ENCODE peak calls at places on chromosomes 5 and 9, in four cellular contexts. Q, H, I and C are unnamed samples.

GRCh38 chr5:154937718-154938466 is at the start of gene GEMIN5:
- DNase-seq in H (peak; percentile 77), I (peak; percentile 77), Q (peak; percentile 92), C (peak; percentile 97)

GRCh38 chr5:35162848-35163770 is 67.2 kb downstream of the PRLR start:
- DNase-seq in I (no peak), H (no peak), Q (no peak), C (no peak)

GRCh38 chr5:132621699-132622098 is 36.3 kb upstream of the IL13 start:
- DNase-seq in Q (no peak), I (no peak), H (no peak), C (no peak)

GRCh38 chr5:135491552-135492318 is 39.6 kb upstream of the TIFAB start:
- DNase-seq in Q (no peak), H (no peak), I (no peak), C (no peak)

GRCh38 chr9:106860731-106861584 is 2.0 kb upstream of the ZNF462 start:
- DNase-seq in Q (peak; percentile 64), I (peak; percentile 49), H (no peak), C (no peak)

GRCh38 chr5:67363195-67363594 is 166.6 kb upstream of the CD180 start:
- DNase-seq in Q (no peak), H (no peak), I (no peak), C (no peak)

GRCh38 chr5:141100243-141100805 is at the start of gene PCDHB3:
- DNase-seq in Q (peak; percentile 71), I (peak; percentile 46), H (peak; percentile 16), C (no peak)

GRCh38 chr5:38509185-38509584 is 47.3 kb downstream of the LIFR start:
- DNase-seq in Q (no peak), I (no peak), H (no peak), C (no peak)

GRCh38 chr5:73352789-73353188 is 95.8 kb downstream of the FOXD1 start:
- DNase-seq in Q (no peak), I (no peak), H (no peak), C (no peak)

GRCh38 chr5:167934561-167934971 is 356.9 kb upstream of the WWC1 start:
- DNase-seq in Q (peak; percentile 83), H (no peak), I (no peak), C (peak; percentile 70)

GRCh38 chr9:128169492-128169891 is 9.4 kb downstream of the BBLN start:
- DNase-seq in I (no peak), Q (no peak), H (no peak), C (peak; percentile 46)

GRCh38 chr5:123582570-123583293 is 70.8 kb downstream of the CSNK1G3 start:
- DNase-seq in I (no peak), H (no peak), Q (no peak), C (no peak)

GRCh38 chr5:96703985-96704384 is 41.8 kb downstream of the CAST start:
- DNase-seq in H (no peak), Q (no peak), I (no peak), C (no peak)

GRCh38 chr5:78504726-78505431 is 143.7 kb downstream of the LHFPL2 start:
- DNase-seq in I (peak; percentile 88), H (peak; percentile 38), Q (peak; percentile 86), C (no peak)

GRCh38 chr9:137611623-137612609 is 6.4 kb downstream of the ARRDC1 start:
- DNase-seq in H (peak; percentile 90), I (peak; percentile 24), Q (no peak), C (no peak)

GRCh38 chr9:33614001-33614687 is 90.1 kb downstream of the ANKRD18B start:
- DNase-seq in Q (no peak), H (no peak), I (no peak), C (no peak)
- TF ChIP-seq POLR2A in Q (no peak), H (no peak), I (no peak), C (no peak)

DNA sequence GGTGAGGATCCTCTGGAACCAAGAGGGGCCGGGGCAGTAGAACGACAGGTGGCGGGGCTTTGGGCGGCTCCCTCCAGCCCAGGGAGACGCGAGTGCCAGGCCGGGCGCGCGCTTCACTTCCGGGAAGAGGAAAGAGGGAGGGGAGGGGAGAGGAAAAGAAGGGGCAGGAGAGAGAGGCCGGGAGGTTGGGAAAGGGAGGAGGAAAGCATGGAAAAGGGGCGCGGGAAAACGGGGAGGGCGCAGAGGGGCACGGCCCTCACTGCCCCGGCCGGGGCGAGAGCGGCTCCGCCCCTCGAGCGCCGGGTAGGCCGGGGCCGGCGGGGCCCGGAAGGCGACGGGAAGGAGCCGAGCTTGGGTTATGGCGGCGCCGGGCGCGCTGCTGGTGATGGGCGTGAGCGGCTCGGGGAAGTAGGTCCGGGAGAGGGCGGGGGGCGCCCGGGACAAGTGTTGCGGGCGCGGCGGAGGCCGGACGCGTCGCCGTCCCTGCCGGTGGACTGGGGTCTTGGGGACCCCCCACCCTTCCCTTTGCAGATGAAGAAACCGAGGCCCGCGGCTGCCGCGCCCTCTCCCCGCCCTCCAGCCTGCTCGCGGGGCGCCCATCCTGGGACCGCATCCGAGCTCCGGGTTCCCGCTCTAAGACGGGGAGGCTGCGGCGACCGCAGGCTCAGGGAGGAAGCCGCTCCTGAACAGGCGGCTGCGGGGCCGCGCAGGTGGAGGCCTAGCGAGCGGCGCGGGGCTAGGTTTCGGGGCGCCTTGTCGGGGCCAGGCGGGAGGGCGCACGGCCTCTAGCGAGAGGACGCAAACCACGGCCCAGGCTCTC is at the start of gene IDNK:
- DNase-seq in I (peak; percentile 66), H (peak; percentile 10), Q (peak; percentile 82), C (peak; percentile 94)
- TF ChIP-seq POLR2A in I (no peak), H (peak; percentile 34), Q (no peak), C (no peak)

GRCh38 chr5:178627259-178627598 is 379 bp upstream of the CLK4 start:
- DNase-seq in I (no peak), Q (no peak), H (no peak), C (no peak)
- TF ChIP-seq POLR2A in I (no peak), Q (no peak), H (no peak), C (no peak)

GRCh38 chr9:32728181-32728580 is 55.2 kb upstream of the TMEM215 start:
- DNase-seq in H (no peak), Q (no peak), I (no peak), C (no peak)
- TF ChIP-seq POLR2A in H (no peak), Q (no peak), I (no peak), C (no peak)

DNA sequence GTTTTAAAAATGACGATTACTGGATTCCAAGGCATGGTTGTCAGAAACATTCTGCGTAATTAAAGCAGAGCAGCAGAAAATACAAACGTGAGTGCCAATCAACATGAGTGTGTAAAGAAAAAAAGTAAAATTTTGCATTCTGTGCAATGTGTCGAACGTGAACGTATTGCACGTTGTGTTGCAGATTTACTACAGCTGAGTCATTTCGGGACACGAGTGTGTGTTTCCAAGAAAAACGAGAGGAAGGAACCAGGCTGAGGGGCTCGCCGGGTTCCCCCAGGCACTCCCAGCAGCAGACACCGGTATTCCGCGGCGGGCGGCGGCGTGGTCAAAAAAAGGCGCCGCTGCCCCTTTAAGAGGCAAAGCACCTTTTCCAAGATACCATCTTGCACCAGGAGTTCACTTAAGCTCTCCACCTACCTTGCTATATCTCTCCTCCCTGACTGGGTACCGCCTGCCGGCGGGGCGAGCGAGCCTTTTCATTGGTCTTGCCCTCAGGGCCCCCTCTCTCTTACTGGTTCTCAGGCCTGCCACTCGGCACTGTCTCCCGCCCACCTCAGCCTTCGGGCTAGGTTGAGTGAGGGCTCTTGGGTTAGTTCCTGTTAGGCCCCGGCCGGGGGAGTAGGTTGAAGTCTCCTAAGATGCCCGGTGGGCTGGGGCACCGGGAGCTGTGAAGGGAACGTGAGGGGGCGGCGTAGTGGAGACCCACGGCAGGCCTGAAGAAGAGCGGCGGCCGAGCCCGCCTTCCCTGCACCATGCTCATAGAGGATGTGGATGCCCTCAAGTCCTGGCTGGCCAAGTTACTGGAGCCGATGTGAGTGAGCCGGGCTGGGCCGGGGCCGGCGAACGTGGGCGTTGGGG is at the start of gene RBM27:
- DNase-seq in H (peak; percentile 98), I (peak; percentile 95), Q (peak; percentile 97), C (peak; percentile 97)
- TF ChIP-seq POLR2A in H (no peak), I (peak; percentile 58), Q (peak; percentile 52), C (no peak)

GRCh38 chr5:90408571-90409317 is 812 bp downstream of the CETN3 start:
- DNase-seq in Q (no peak), I (no peak), H (no peak), C (no peak)
- TF ChIP-seq POLR2A in Q (no peak), I (no peak), H (no peak), C (no peak)

DNA sequence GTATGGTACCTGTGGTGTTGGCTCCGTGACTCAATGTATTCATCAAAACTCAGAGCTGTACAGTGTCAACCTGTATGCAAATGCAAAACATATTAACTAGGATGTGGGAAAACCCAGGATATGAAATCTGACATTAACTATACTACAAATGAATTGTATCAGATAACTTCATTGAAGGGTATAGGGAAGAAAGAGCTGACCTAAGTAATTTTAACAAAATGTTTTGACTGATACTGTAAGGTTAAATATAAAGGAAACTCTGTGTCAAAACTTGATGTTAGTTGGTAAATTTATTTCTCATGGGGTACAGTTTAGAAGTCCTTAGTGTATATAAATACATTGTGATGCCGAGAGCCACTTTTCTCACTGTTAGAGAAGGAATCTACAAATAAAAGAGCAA is 78.1 kb upstream of the VCAN start:
- DNase-seq in Q (no peak), I (no peak), H (no peak), C (no peak)
- TF ChIP-seq POLR2A in Q (no peak), I (no peak), H (no peak), C (no peak)

GRCh38 chr5:180803181-180804128 is 849 bp upstream of the MGAT1 start:
- DNase-seq in I (peak; percentile 64), H (no peak), Q (peak; percentile 90), C (peak; percentile 98)

GRCh38 chr5:180806351-180807011 is 3.9 kb upstream of the MGAT1 start:
- DNase-seq in Q (no peak), H (no peak), I (no peak), C (no peak)

GRCh38 chr5:180801596-180802324 is 846 bp downstream of the MGAT1 start:
- DNase-seq in Q (no peak), I (no peak), H (no peak), C (peak; percentile 85)

GRCh38 chr5:180802325-180803180 is at the start of gene MGAT1:
- DNase-seq in H (no peak), Q (peak; percentile 94), I (peak; percentile 91), C (peak; percentile 97)

DNA sequence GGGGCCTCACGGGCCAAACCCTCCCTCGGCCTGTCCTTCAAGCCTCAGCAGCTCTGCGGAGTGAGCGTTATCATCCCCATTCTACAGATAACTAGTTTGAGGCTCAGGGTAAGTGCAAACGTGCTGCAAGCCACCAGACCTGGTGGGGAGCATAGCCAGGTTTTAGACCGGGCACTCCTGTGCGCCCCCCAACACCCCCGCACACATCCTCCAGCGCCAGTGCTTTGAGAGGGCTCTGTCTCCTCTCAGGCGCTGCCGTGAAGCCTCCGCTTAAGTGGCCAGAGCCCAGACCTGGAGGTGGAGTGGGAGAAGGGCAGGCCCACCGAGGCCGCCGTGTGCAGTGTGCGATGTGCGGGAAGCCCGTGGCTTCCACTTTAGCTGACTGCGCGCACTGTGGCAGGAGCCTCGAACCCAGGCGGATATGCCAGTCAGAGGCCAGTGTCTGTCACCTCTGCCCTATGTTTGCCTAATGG is 1.6 kb upstream of the MGAT1 start:
- DNase-seq in H (no peak), Q (no peak), I (no peak), C (peak; percentile 89)
- TF ChIP-seq POLR2A in H (no peak), Q (no peak), I (no peak), C (no peak)

GRCh38 chr9:114156658-114157421 is 1.5 kb downstream of the COL27A1 start:
- DNase-seq in Q (peak; percentile 82), I (peak; percentile 76), H (no peak), C (no peak)
- TF ChIP-seq POLR2A in Q (no peak), I (no peak), H (no peak), C (no peak)